ENCODE peak calls at places on chromosomes 16 and 17, in five cellular contexts. T is OCI-M1; K is GM19239; R is effector memory CD8-positive, alpha-beta T cell; V is T-helper 2 cell. H is an unnamed sample.

GRCh38 chr17:36600477-36600876 is 906 bp upstream of the MRM1 start:
- DNase-seq in T (peak; percentile 54), K (no peak), R (no peak), V (no peak), H (no peak)

GRCh38 chr17:73493212-73493814 is 150.9 kb downstream of the SDK2 start:
- DNase-seq in T (no peak), K (no peak), R (no peak), V (no peak), H (no peak)

GRCh38 chr17:17151962-17152361 is 54.2 kb downstream of the PLD6 start:
- DNase-seq in T (no peak), K (no peak), R (no peak), V (no peak), H (peak; percentile 92)

GRCh38 chr17:79740413-79740812 is 9.7 kb downstream of the ENPP7 start:
- DNase-seq in T (peak; percentile 37), K (no peak), R (no peak), V (no peak), H (no peak)

GRCh38 chr17:61368832-61369468 is 30.7 kb upstream of the TBX2 start:
- DNase-seq in T (no peak), K (no peak), R (no peak), V (no peak), H (no peak)

GRCh38 chr16:58970775-58971174 is 236.7 kb upstream of the GOT2 start:
- DNase-seq in T (peak; percentile 28), K (no peak), R (no peak), V (no peak), H (no peak)

GRCh38 chr17:2814499-2815341 is 18.5 kb downstream of the RAP1GAP2 start:
- DNase-seq in T (no peak), K (peak; percentile 42), R (peak; percentile 93), V (peak; percentile 98), H (no peak)

GRCh38 chr17:75475851-75476250 is 19.4 kb downstream of the TMEM94 start:
- DNase-seq in T (no peak), K (no peak), R (no peak), V (no peak), H (no peak)

GRCh38 chr17:65054602-65055001 is 1.9 kb downstream of the GNA13 start:
- DNase-seq in T (no peak), K (no peak), R (no peak), V (no peak), H (no peak)

GRCh38 chr17:55735784-55736405 is 13.2 kb upstream of the TMEM100 start:
- DNase-seq in T (peak; percentile 85), K (peak; percentile 15), R (peak; percentile 5), V (no peak), H (peak; percentile 48)

GRCh38 chr17:48545022-48545376 is at the start of gene HOXB2:
- DNase-seq in T (peak; percentile 86), K (no peak), R (no peak), V (no peak), H (no peak)

GRCh38 chr17:81558941-81559806 is 7.0 kb upstream of the FAAP100 start:
- DNase-seq in T (no peak), K (no peak), R (no peak), V (no peak), H (no peak)

H was measured in Ammon's horn.